ENCODE peak calls at places on chromosomes 5 and 9, in seven cellular contexts. One of them, this sample, is unnamed.

GRCh38 chr5:118921946-118922345 is 66.4 kb downstream of the DTWD2 start:
- DNase-seq in activated CD8-positive, alpha-beta T cell treated with anti-CD3 and anti-CD28 coated beads for 36 hours: no peak
- DNase-seq in AG04450: no peak
- DNase-seq in fibroblast of mammary gland: no peak
- DNase-seq in MM.1S: no peak
- DNase-seq in AG09319: no peak
- DNase-seq in spleen: no peak
- DNase-seq in this sample: no peak

GRCh38 chr5:14463629-14464028 is 118.0 kb upstream of the OTULINL start:
- DNase-seq in activated CD8-positive, alpha-beta T cell treated with anti-CD3 and anti-CD28 coated beads for 36 hours: no peak
- DNase-seq in AG04450: no peak
- DNase-seq in fibroblast of mammary gland: peak; percentile 89
- DNase-seq in MM.1S: no peak
- DNase-seq in AG09319: no peak
- DNase-seq in spleen: no peak
- DNase-seq in this sample: no peak

GRCh38 chr5:38831117-38831516 is 14.7 kb upstream of the OSMR start:
- DNase-seq in activated CD8-positive, alpha-beta T cell treated with anti-CD3 and anti-CD28 coated beads for 36 hours: no peak
- DNase-seq in AG04450: no peak
- DNase-seq in fibroblast of mammary gland: no peak
- DNase-seq in MM.1S: no peak
- DNase-seq in AG09319: no peak
- DNase-seq in spleen: no peak
- DNase-seq in this sample: no peak

GRCh38 chr9:90515550-90515949 is 127.1 kb downstream of the DIRAS2 start:
- DNase-seq in activated CD8-positive, alpha-beta T cell treated with anti-CD3 and anti-CD28 coated beads for 36 hours: no peak
- DNase-seq in AG04450: no peak
- DNase-seq in fibroblast of mammary gland: no peak
- DNase-seq in MM.1S: peak; percentile 2
- DNase-seq in AG09319: no peak
- DNase-seq in spleen: no peak
- DNase-seq in this sample: no peak

GRCh38 chr9:135812961-135813360 is 94.4 kb downstream of the CAMSAP1 start:
- DNase-seq in activated CD8-positive, alpha-beta T cell treated with anti-CD3 and anti-CD28 coated beads for 36 hours: no peak
- DNase-seq in AG04450: no peak
- DNase-seq in fibroblast of mammary gland: no peak
- DNase-seq in MM.1S: no peak
- DNase-seq in AG09319: no peak
- DNase-seq in spleen: no peak
- DNase-seq in this sample: no peak

GRCh38 chr9:114861273-114861672 is 55.4 kb upstream of the TNFSF15 start:
- DNase-seq in activated CD8-positive, alpha-beta T cell treated with anti-CD3 and anti-CD28 coated beads for 36 hours: no peak
- DNase-seq in AG04450: no peak
- DNase-seq in fibroblast of mammary gland: no peak
- DNase-seq in MM.1S: no peak
- DNase-seq in AG09319: no peak
- DNase-seq in spleen: no peak
- DNase-seq in this sample: no peak

GRCh38 chr9:72627147-72627546 is 105.7 kb downstream of the TMC1 start:
- DNase-seq in activated CD8-positive, alpha-beta T cell treated with anti-CD3 and anti-CD28 coated beads for 36 hours: no peak
- DNase-seq in AG04450: no peak
- DNase-seq in fibroblast of mammary gland: no peak
- DNase-seq in MM.1S: no peak
- DNase-seq in AG09319: no peak
- DNase-seq in spleen: no peak
- DNase-seq in this sample: no peak

GRCh38 chr5:74316064-74316586 is 324.4 kb downstream of the ENC1 start:
- DNase-seq in activated CD8-positive, alpha-beta T cell treated with anti-CD3 and anti-CD28 coated beads for 36 hours: no peak
- DNase-seq in AG04450: peak; percentile 89
- DNase-seq in fibroblast of mammary gland: peak; percentile 95
- DNase-seq in MM.1S: no peak
- DNase-seq in AG09319: peak; percentile 64
- DNase-seq in spleen: no peak
- DNase-seq in this sample: no peak

GRCh38 chr9:93128715-93129224 is 5.3 kb downstream of the NINJ1 start:
- DNase-seq in activated CD8-positive, alpha-beta T cell treated with anti-CD3 and anti-CD28 coated beads for 36 hours: no peak
- DNase-seq in AG04450: no peak
- DNase-seq in fibroblast of mammary gland: no peak
- DNase-seq in MM.1S: no peak
- DNase-seq in AG09319: no peak
- DNase-seq in spleen: no peak
- DNase-seq in this sample: no peak

GRCh38 chr5:175840050-175840841 is 31.1 kb upstream of the CPLX2 start:
- DNase-seq in activated CD8-positive, alpha-beta T cell treated with anti-CD3 and anti-CD28 coated beads for 36 hours: no peak
- DNase-seq in AG04450: no peak
- DNase-seq in fibroblast of mammary gland: peak; percentile 38
- DNase-seq in MM.1S: no peak
- DNase-seq in AG09319: no peak
- DNase-seq in spleen: no peak
- DNase-seq in this sample: peak; percentile 48

GRCh38 chr5:61817472-61818326 is 485.6 kb downstream of the ZSWIM6 start:
- DNase-seq in activated CD8-positive, alpha-beta T cell treated with anti-CD3 and anti-CD28 coated beads for 36 hours: no peak
- DNase-seq in AG04450: peak; percentile 11
- DNase-seq in fibroblast of mammary gland: peak; percentile 43
- DNase-seq in MM.1S: no peak
- DNase-seq in AG09319: peak; percentile 19
- DNase-seq in spleen: no peak
- DNase-seq in this sample: no peak

GRCh38 chr5:110916373-110917049 is 155.0 kb upstream of the TSLP start:
- DNase-seq in activated CD8-positive, alpha-beta T cell treated with anti-CD3 and anti-CD28 coated beads for 36 hours: no peak
- DNase-seq in AG04450: peak; percentile 89
- DNase-seq in fibroblast of mammary gland: peak; percentile 90
- DNase-seq in MM.1S: no peak
- DNase-seq in AG09319: peak; percentile 73
- DNase-seq in spleen: no peak
- DNase-seq in this sample: no peak

GRCh38 chr5:149237662-149238061 is 34.0 kb upstream of the AFAP1L1 start:
- DNase-seq in activated CD8-positive, alpha-beta T cell treated with anti-CD3 and anti-CD28 coated beads for 36 hours: no peak
- DNase-seq in AG04450: no peak
- DNase-seq in fibroblast of mammary gland: no peak
- DNase-seq in MM.1S: no peak
- DNase-seq in AG09319: no peak
- DNase-seq in spleen: no peak
- DNase-seq in this sample: no peak

GRCh38 chr9:120478208-120478607 is 101.8 kb downstream of the CDK5RAP2 start:
- DNase-seq in activated CD8-positive, alpha-beta T cell treated with anti-CD3 and anti-CD28 coated beads for 36 hours: no peak
- DNase-seq in AG04450: no peak
- DNase-seq in fibroblast of mammary gland: peak; percentile 78
- DNase-seq in MM.1S: no peak
- DNase-seq in AG09319: no peak
- DNase-seq in spleen: no peak
- DNase-seq in this sample: no peak

GRCh38 chr9:133115604-133116345 is 5.3 kb downstream of the RALGDS start:
- DNase-seq in activated CD8-positive, alpha-beta T cell treated with anti-CD3 and anti-CD28 coated beads for 36 hours: peak; percentile 91
- DNase-seq in AG04450: no peak
- DNase-seq in fibroblast of mammary gland: peak; percentile 61
- DNase-seq in MM.1S: no peak
- DNase-seq in AG09319: no peak
- DNase-seq in spleen: peak; percentile 78
- DNase-seq in this sample: peak; percentile 94

GRCh38 chr9:109537288-109537687 is 39.2 kb upstream of the PTPN3 start:
- DNase-seq in activated CD8-positive, alpha-beta T cell treated with anti-CD3 and anti-CD28 coated beads for 36 hours: no peak
- DNase-seq in AG04450: no peak
- DNase-seq in fibroblast of mammary gland: no peak
- DNase-seq in MM.1S: no peak
- DNase-seq in AG09319: no peak
- DNase-seq in spleen: no peak
- DNase-seq in this sample: no peak

GRCh38 chr5:143560378-143560777 is 156.9 kb upstream of the NR3C1 start:
- DNase-seq in activated CD8-positive, alpha-beta T cell treated with anti-CD3 and anti-CD28 coated beads for 36 hours: no peak
- DNase-seq in AG04450: no peak
- DNase-seq in fibroblast of mammary gland: no peak
- DNase-seq in MM.1S: no peak
- DNase-seq in AG09319: no peak
- DNase-seq in spleen: no peak
- DNase-seq in this sample: no peak

GRCh38 chr9:36037580-36038169 is 962 bp downstream of the RECK start:
- DNase-seq in activated CD8-positive, alpha-beta T cell treated with anti-CD3 and anti-CD28 coated beads for 36 hours: no peak
- DNase-seq in AG04450: no peak
- DNase-seq in fibroblast of mammary gland: no peak
- DNase-seq in MM.1S: peak; percentile 10
- DNase-seq in AG09319: no peak
- DNase-seq in spleen: no peak
- DNase-seq in this sample: no peak

GRCh38 chr9:105067895-105068580 is 140.1 kb upstream of the ABCA1 start:
- DNase-seq in activated CD8-positive, alpha-beta T cell treated with anti-CD3 and anti-CD28 coated beads for 36 hours: no peak
- DNase-seq in AG04450: no peak
- DNase-seq in fibroblast of mammary gland: peak; percentile 64
- DNase-seq in MM.1S: no peak
- DNase-seq in AG09319: no peak
- DNase-seq in spleen: no peak
- DNase-seq in this sample: no peak

GRCh38 chr9:105063665-105064247 is 135.8 kb upstream of the ABCA1 start:
- DNase-seq in activated CD8-positive, alpha-beta T cell treated with anti-CD3 and anti-CD28 coated beads for 36 hours: peak; percentile 13
- DNase-seq in AG04450: no peak
- DNase-seq in fibroblast of mammary gland: peak; percentile 91
- DNase-seq in MM.1S: no peak
- DNase-seq in AG09319: peak; percentile 48
- DNase-seq in spleen: no peak
- DNase-seq in this sample: peak; percentile 16

GRCh38 chr9:105065119-105066088 is 137.4 kb upstream of the ABCA1 start:
- DNase-seq in activated CD8-positive, alpha-beta T cell treated with anti-CD3 and anti-CD28 coated beads for 36 hours: no peak
- DNase-seq in AG04450: no peak
- DNase-seq in fibroblast of mammary gland: no peak
- DNase-seq in MM.1S: no peak
- DNase-seq in AG09319: no peak
- DNase-seq in spleen: no peak
- DNase-seq in this sample: no peak

GRCh38 chr9:105064248-105065118 is 136.5 kb upstream of the ABCA1 start:
- DNase-seq in activated CD8-positive, alpha-beta T cell treated with anti-CD3 and anti-CD28 coated beads for 36 hours: no peak
- DNase-seq in AG04450: peak; percentile 92
- DNase-seq in fibroblast of mammary gland: peak; percentile 96
- DNase-seq in MM.1S: no peak
- DNase-seq in AG09319: peak; percentile 92
- DNase-seq in spleen: peak; percentile 89
- DNase-seq in this sample: no peak

DNA sequence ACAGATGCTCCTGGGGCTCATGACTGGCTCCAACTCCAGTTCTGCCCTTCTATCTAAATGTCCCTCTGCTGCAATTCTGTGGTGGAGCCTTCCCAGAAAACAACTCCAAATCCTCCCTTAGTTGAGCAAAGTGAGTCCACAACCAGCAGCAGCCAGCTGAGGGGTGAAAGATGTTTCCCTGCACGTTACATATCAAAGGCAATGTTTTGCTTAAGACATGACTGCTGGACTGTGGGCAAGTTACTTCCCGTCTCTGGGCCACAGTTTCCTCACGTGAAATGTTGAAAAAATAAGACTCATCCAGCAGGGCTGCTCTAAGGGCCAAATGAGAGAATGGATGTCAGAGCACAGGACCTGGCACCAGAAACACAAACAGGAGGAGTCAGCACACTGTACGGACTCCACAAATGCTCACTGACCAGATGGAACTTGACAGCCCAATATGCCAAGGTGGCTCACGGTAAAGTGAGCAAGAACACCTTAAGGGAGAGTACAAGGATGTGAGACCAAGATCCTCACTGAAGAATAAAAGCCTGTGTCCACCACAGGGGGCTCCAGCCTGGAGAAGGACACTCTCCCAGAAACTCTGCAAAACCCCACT is 138.4 kb upstream of the ABCA1 start:
- DNase-seq in activated CD8-positive, alpha-beta T cell treated with anti-CD3 and anti-CD28 coated beads for 36 hours: no peak
- DNase-seq in AG04450: no peak
- DNase-seq in fibroblast of mammary gland: no peak
- DNase-seq in MM.1S: no peak
- DNase-seq in AG09319: no peak
- DNase-seq in spleen: peak; percentile 19
- DNase-seq in this sample: no peak
- TF ChIP-seq CTCF in activated CD8-positive, alpha-beta T cell treated with anti-CD3 and anti-CD28 coated beads for 36 hours: no peak
- TF ChIP-seq CTCF in AG04450: no peak
- TF ChIP-seq CTCF in fibroblast of mammary gland: no peak
- TF ChIP-seq CTCF in MM.1S: no peak
- TF ChIP-seq CTCF in AG09319: no peak
- TF ChIP-seq CTCF in spleen: no peak
- TF ChIP-seq CTCF in this sample: no peak

DNA sequence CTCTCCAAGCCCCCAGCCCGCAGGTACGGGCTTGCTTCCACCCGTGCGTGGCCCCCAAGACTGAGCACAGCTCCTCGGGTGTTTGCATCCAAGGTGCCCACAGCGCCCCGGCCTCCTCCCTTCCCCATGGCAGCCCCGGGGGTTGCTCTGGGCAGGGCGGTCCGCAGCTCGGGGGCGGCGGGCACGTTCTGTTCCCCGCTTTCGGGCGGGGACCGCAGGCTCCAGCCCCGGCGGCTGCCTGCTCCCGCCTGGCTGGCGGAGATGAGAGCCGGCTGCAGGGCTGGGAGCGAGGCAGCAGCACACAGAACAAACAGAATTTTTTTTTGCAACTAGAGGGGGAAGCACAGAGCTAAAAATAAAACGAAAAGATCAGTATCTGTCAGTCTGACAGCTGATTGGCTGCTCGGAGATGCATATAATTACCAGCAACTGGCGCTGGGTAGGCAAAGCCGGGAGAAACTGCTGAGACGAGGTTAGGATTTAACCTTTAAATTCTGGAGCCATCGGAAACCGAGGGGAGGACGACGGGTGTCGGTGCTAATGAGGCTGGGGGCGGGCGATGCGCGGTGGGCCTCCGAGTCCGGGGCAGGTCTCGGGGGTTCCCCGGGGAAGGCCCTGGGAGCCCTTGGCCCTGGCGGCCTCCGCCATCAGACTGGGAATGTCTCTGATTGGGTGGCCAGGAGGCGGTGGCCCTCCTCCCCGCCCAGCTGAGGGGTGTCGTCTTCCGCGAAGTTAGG is 142.7 kb upstream of the IER5L start:
- DNase-seq in activated CD8-positive, alpha-beta T cell treated with anti-CD3 and anti-CD28 coated beads for 36 hours: peak; percentile 75
- DNase-seq in AG04450: peak; percentile 58
- DNase-seq in fibroblast of mammary gland: peak; percentile 78
- DNase-seq in MM.1S: peak; percentile 78
- DNase-seq in AG09319: peak; percentile 76
- DNase-seq in spleen: peak; percentile 86
- DNase-seq in this sample: peak; percentile 87
- TF ChIP-seq CTCF in activated CD8-positive, alpha-beta T cell treated with anti-CD3 and anti-CD28 coated beads for 36 hours: no peak
- TF ChIP-seq CTCF in AG04450: peak; percentile 31
- TF ChIP-seq CTCF in fibroblast of mammary gland: peak; percentile 6
- TF ChIP-seq CTCF in MM.1S: no peak
- TF ChIP-seq CTCF in AG09319: peak; percentile 24
- TF ChIP-seq CTCF in spleen: peak; percentile 27
- TF ChIP-seq CTCF in this sample: no peak

DNA sequence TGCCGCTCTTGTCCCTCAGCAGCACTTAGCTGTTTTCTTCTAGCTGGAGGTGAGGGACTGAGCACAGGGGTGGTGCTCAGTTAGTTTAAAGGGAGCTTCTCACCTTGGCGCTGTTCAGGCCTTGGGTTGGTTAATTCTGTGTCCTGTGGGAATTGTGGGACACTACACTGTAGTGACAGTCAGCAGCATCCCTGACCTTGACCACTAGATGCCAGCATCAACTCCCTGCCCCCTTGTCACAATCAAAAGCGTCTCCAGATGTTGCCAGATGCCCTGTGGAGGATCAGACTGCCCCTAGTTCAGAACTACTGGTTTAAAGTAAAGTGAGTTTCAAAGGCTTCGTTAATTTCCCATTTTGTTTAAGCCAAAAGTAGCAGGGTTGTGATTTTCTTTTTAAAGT is 65.5 kb upstream of the DMRT3 start:
- DNase-seq in activated CD8-positive, alpha-beta T cell treated with anti-CD3 and anti-CD28 coated beads for 36 hours: no peak
- DNase-seq in AG04450: no peak
- DNase-seq in fibroblast of mammary gland: no peak
- DNase-seq in MM.1S: no peak
- DNase-seq in AG09319: no peak
- DNase-seq in spleen: no peak
- DNase-seq in this sample: no peak
- TF ChIP-seq CTCF in activated CD8-positive, alpha-beta T cell treated with anti-CD3 and anti-CD28 coated beads for 36 hours: no peak
- TF ChIP-seq CTCF in AG04450: no peak
- TF ChIP-seq CTCF in fibroblast of mammary gland: no peak
- TF ChIP-seq CTCF in MM.1S: peak; percentile 43
- TF ChIP-seq CTCF in AG09319: no peak
- TF ChIP-seq CTCF in spleen: no peak
- TF ChIP-seq CTCF in this sample: no peak

GRCh38 chr9:106862115-106862945 is 636 bp upstream of the ZNF462 start:
- DNase-seq in activated CD8-positive, alpha-beta T cell treated with anti-CD3 and anti-CD28 coated beads for 36 hours: peak; percentile 6
- DNase-seq in AG04450: no peak
- DNase-seq in fibroblast of mammary gland: no peak
- DNase-seq in MM.1S: peak; percentile 21
- DNase-seq in AG09319: no peak
- DNase-seq in spleen: no peak
- DNase-seq in this sample: peak; percentile 38
- TF ChIP-seq CTCF in activated CD8-positive, alpha-beta T cell treated with anti-CD3 and anti-CD28 coated beads for 36 hours: no peak
- TF ChIP-seq CTCF in AG04450: peak; percentile 33
- TF ChIP-seq CTCF in fibroblast of mammary gland: peak; percentile 28
- TF ChIP-seq CTCF in MM.1S: peak; percentile 25
- TF ChIP-seq CTCF in AG09319: peak; percentile 28
- TF ChIP-seq CTCF in spleen: no peak
- TF ChIP-seq CTCF in this sample: no peak

This sample was measured in GM13977.